ENCODE peak calls at places on chromosomes 2 and 18, in four cellular contexts. W, U, G and E are unnamed samples.

GRCh38 chr18:60549338-60549960 is 176.9 kb upstream of the MC4R start:
- DNase-seq in W (no peak), U (no peak), G (no peak), E (peak)

GRCh38 chr2:109373791-109374547 is 239.8 kb downstream of the SEPTIN10 start:
- DNase-seq in W (no peak), U (no peak), G (peak), E (no peak)

GRCh38 chr18:3771121-3771971 is 321.4 kb downstream of the TGIF1 start:
- DNase-seq in W (peak), U (peak), G (peak), E (peak)

GRCh38 chr18:29439398-29439797 is 1262.5 kb upstream of the CDH2 start:
- DNase-seq in W (no peak), U (no peak), G (no peak), E (no peak)

GRCh38 chr18:23593720-23594119 is 7.4 kb upstream of the NPC1 start:
- DNase-seq in W (no peak), U (no peak), G (no peak), E (no peak)

GRCh38 chr2:86243950-86244733 is 44.9 kb downstream of the MRPL35 start:
- DNase-seq in W (no peak), U (no peak), G (no peak), E (no peak)

GRCh38 chr2:145601306-145601925 is 1081.5 kb upstream of the ZEB2 start:
- DNase-seq in W (no peak), U (no peak), G (no peak), E (no peak)

GRCh38 chr2:134500211-134500935 is 218.4 kb downstream of the TMEM163 start:
- DNase-seq in W (no peak), U (no peak), G (no peak), E (no peak)

GRCh38 chr18:48947102-48947501 is 3.7 kb downstream of the SMAD7 start:
- DNase-seq in W (no peak), U (no peak), G (no peak), E (no peak)

GRCh38 chr2:73032702-73033097 is 38.8 kb downstream of the SFXN5 start:
- DNase-seq in W (no peak), U (no peak), G (no peak), E (no peak)

GRCh38 chr2:152587187-152587947 is 129.9 kb downstream of the PRPF40A start:
- DNase-seq in W (no peak), U (no peak), G (no peak), E (no peak)

GRCh38 chr2:197889041-197889440 is 84.6 kb downstream of the PLCL1 start:
- DNase-seq in W (no peak), U (no peak), G (no peak), E (peak)

GRCh38 chr18:26005950-26006349 is 84.5 kb downstream of the SS18 start:
- DNase-seq in W (no peak), U (no peak), G (no peak), E (no peak)

GRCh38 chr2:105929506-105929905 is 184.8 kb downstream of the NCK2 start:
- DNase-seq in W (peak), U (no peak), G (no peak), E (no peak)

GRCh38 chr2:190649798-190650390 is 1.0 kb downstream of the NAB1 start:
- DNase-seq in W (no peak), U (no peak), G (no peak), E (peak)

DNA sequence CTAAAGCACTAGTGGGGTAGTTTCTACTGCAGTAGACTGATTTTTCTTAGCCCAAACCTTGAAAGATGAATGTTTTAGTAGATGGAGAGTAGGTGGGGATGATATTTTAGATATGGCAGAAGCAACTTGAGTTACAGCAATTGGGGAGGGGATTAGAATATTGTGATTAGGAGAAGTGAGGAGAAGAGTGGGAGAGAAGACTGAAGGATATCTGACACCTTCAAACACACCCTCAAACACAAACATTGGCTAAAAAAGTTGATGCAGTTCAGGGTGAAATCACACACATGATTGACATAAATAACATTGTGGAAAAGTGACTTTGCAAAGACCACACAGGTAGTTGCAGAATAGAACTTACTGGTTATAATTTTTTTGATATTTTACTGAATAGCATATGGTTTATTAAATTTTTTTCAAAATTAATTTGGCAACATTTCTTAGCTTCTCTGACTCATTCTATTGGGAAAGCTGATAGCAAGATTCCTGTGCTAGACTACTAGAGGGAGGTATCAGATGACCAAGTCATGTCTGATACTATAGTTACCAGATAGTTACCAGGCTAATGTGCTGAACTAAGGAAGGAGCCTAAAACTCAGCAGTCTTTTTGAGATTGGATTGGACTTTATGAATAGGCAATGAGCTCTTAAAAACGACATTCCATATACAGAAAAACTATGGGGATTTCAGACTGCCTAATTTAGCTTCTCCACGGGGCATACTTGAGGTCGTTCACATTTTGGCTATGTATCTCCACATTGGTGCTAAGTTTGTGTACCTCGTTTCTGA is 73.0 kb downstream of the ACTR3 start:
- DNase-seq in W (no peak), U (no peak), G (no peak), E (no peak)
- TF ChIP-seq POLR2A in W (no peak), U (no peak), G (no peak), E (no peak)

GRCh38 chr2:120239488-120240287 is 13.0 kb upstream of the RALB start:
- DNase-seq in W (peak), U (no peak), G (no peak), E (no peak)
- H3K4me3 ChIP-seq in W (no peak), U (peak), G (no peak), E (no peak)

DNA sequence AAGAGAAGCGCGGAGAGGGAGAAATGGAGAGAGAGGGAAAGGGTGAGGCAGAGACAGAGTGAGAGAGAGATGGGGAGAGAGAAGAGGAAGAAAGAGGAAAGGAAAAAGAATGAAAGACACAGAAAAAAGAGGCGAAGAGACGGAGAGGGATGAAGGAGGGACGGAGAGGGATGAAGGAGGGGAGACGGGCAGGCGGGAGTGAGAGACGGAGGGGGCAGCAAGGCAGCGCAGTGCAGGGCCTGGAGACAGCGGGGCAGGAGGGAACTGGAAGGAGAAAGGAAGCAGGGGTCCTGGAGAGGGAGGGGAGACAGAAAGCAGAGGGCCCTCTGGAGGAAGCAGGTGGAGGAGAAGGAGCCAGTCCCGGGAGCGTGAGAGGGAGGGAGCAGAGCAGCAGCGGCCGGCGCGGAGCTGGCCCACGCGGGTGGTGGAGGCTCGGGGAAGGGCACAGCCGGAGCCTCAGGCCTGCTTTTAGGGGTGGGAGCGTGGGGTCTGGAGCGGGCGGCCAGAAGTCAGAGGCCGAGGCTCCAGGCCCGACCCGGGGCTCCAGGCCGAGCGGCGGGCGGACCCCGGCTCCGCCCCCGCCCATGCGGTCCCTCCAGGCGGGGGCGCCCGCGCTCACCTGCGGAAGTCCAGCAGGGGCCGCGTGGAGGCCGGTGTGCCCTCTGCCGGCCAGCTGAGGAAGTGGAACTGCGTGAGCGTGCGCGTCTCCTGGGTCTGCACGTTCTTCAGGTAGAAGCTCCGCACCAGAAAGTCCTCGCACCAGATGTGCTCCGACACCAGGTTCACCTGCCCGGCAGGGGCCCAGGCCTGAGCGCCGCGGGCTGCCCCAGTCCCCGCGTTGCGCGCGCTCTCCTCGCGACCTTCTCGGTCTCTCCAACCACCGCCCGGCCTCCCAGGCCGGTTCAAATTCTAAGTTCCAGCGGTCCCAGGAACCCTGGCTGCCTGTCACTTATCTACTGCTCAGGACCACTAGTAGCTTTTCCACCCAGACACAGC is 14.5 kb downstream of the PTPRN start:
- DNase-seq in W (peak), U (peak), G (peak), E (peak)
- TF ChIP-seq POLR2A in W (peak), U (no peak), G (no peak), E (peak)

GRCh38 chr2:170815746-170816498 is 765 bp upstream of the GAD1 start:
- DNase-seq in W (peak), U (no peak), G (no peak), E (peak)
- H3K4me3 ChIP-seq in W (peak), U (peak), G (peak), E (no peak)

DNA sequence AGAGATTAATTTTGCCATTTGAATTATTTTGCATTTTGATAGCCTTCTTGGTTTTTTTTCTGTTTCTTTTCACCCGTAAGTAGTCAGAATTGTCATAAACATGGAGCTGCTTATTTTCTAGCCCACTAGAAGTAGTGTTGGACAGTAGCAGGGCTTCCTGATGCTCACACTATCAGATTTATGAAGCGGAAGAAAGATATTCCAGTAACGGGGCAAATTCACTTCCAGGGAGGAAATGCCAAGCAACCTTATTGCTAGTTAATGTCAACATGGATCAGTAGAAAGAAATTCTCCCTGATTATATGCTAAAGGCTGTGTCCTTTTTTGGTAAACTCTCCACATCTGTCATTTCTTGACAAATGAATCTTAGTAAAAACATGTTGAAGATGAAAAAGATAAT is 19.2 kb upstream of the ADAM23 start:
- DNase-seq in W (no peak), U (no peak), G (no peak), E (no peak)
- TF ChIP-seq POLR2A in W (no peak), U (no peak), G (no peak), E (no peak)

GRCh38 chr2:237486819-237487448 is at the start of gene MLPH:
- DNase-seq in W (peak), U (peak), G (no peak), E (no peak)

GRCh38 chr2:237485304-237485703 is 1.7 kb upstream of the MLPH start:
- DNase-seq in W (no peak), U (no peak), G (no peak), E (no peak)

GRCh38 chr2:237487496-237487895 is 445 bp downstream of the MLPH start:
- DNase-seq in W (no peak), U (peak), G (no peak), E (no peak)

GRCh38 chr2:237485844-237486243 is 1.2 kb upstream of the MLPH start:
- DNase-seq in W (no peak), U (no peak), G (no peak), E (no peak)

DNA sequence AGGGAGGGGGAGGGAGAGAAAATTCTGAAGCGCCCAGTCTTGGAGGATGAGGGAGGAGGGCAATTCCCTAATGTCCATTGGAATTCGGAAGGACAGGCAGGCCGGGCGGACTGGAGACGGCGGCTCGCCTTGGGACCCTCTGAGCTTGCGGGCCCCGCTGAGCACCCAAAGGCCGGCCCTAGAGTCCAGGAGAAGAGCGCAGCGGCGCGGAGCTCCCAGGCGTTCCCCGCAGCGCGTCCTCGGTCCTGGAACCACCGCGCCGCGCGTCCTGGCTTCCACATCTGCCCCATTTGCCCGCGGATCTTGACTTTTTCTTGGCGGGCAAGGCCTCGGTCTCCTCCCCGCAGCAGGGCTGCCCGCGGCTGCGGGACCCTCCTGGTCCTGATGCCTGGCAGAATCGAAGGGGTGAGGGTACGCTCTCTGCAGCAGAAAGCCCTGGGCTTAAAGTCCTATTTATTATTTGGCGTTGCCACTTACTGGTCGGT is 675 bp upstream of the MLPH start:
- DNase-seq in W (no peak), U (no peak), G (no peak), E (no peak)
- H3K4me3 ChIP-seq in W (peak), U (peak), G (peak), E (no peak)